ENCODE peak calls at places on chromosomes 11 and 22, in nine cellular contexts. One of them, this sample, is unnamed.

GRCh38 chr11:77407613-77408012 is 66.3 kb downstream of the PAK1 start:
- DNase-seq in HCT116: peak
- DNase-seq in sigmoid colon: no peak
- DNase-seq in transverse colon: peak
- DNase-seq in GM12892: no peak
- DNase-seq in stomach: peak
- DNase-seq in Panc1: peak
- DNase-seq in GM12891: no peak
- DNase-seq in HL-60: no peak
- DNase-seq in this sample: peak

GRCh38 chr11:12185914-12186313 is 75.5 kb downstream of the MICAL2 start:
- DNase-seq in HL-60: no peak
- DNase-seq in GM12892: no peak
- DNase-seq in transverse colon: no peak
- DNase-seq in HCT116: no peak
- DNase-seq in Panc1: no peak
- DNase-seq in sigmoid colon: no peak
- DNase-seq in GM12891: no peak
- DNase-seq in stomach: no peak
- DNase-seq in this sample: no peak

GRCh38 chr22:20299736-20300136 is 20.1 kb downstream of the DGCR6L start:
- DNase-seq in Panc1: no peak
- DNase-seq in GM12892: no peak
- DNase-seq in stomach: peak
- DNase-seq in sigmoid colon: no peak
- DNase-seq in HCT116: no peak
- DNase-seq in HL-60: no peak
- DNase-seq in transverse colon: peak
- DNase-seq in GM12891: no peak
- DNase-seq in this sample: peak

GRCh38 chr11:30364139-30364875 is 41.4 kb downstream of the ARL14EP start:
- DNase-seq in HL-60: no peak
- DNase-seq in HCT116: no peak
- DNase-seq in GM12892: no peak
- DNase-seq in stomach: no peak
- DNase-seq in transverse colon: no peak
- DNase-seq in sigmoid colon: no peak
- DNase-seq in GM12891: no peak
- DNase-seq in Panc1: no peak
- DNase-seq in this sample: peak

GRCh38 chr22:24731786-24732185 is 42.7 kb downstream of the PIWIL3 start:
- DNase-seq in stomach: no peak
- DNase-seq in GM12891: no peak
- DNase-seq in HL-60: no peak
- DNase-seq in HCT116: no peak
- DNase-seq in GM12892: no peak
- DNase-seq in Panc1: no peak
- DNase-seq in transverse colon: no peak
- DNase-seq in sigmoid colon: no peak
- DNase-seq in this sample: no peak

GRCh38 chr11:110075087-110075821 is 17.9 kb upstream of the ZC3H12C start:
- DNase-seq in GM12892: no peak
- DNase-seq in HL-60: no peak
- DNase-seq in sigmoid colon: no peak
- DNase-seq in transverse colon: no peak
- DNase-seq in HCT116: no peak
- DNase-seq in Panc1: no peak
- DNase-seq in GM12891: no peak
- DNase-seq in stomach: no peak
- DNase-seq in this sample: no peak

GRCh38 chr11:125379565-125380343 is 116.3 kb downstream of the FEZ1 start:
- DNase-seq in Panc1: no peak
- DNase-seq in stomach: no peak
- DNase-seq in transverse colon: no peak
- DNase-seq in HCT116: no peak
- DNase-seq in GM12892: no peak
- DNase-seq in GM12891: no peak
- DNase-seq in sigmoid colon: no peak
- DNase-seq in HL-60: no peak
- DNase-seq in this sample: no peak

GRCh38 chr11:116558504-116559252 is 214.1 kb downstream of the BUD13 start:
- DNase-seq in stomach: no peak
- DNase-seq in sigmoid colon: no peak
- DNase-seq in GM12891: no peak
- DNase-seq in HL-60: no peak
- DNase-seq in GM12892: no peak
- DNase-seq in transverse colon: no peak
- DNase-seq in HCT116: no peak
- DNase-seq in Panc1: no peak
- DNase-seq in this sample: no peak

GRCh38 chr11:74278721-74279148 is 32.7 kb downstream of the P4HA3 start:
- DNase-seq in HL-60: no peak
- DNase-seq in transverse colon: peak
- DNase-seq in stomach: no peak
- DNase-seq in Panc1: peak
- DNase-seq in sigmoid colon: peak
- DNase-seq in HCT116: no peak
- DNase-seq in GM12892: no peak
- DNase-seq in GM12891: no peak
- DNase-seq in this sample: no peak

GRCh38 chr11:64064374-64065140 is 28.8 kb downstream of the FLRT1 start:
- DNase-seq in stomach: no peak
- DNase-seq in sigmoid colon: peak
- DNase-seq in Panc1: no peak
- DNase-seq in GM12891: no peak
- DNase-seq in GM12892: no peak
- DNase-seq in HL-60: no peak
- DNase-seq in HCT116: no peak
- DNase-seq in transverse colon: no peak
- DNase-seq in this sample: no peak

GRCh38 chr11:71461696-71462095 is 8.7 kb downstream of the NADSYN1 start:
- DNase-seq in stomach: no peak
- DNase-seq in HCT116: no peak
- DNase-seq in transverse colon: no peak
- DNase-seq in Panc1: no peak
- DNase-seq in GM12891: no peak
- DNase-seq in GM12892: no peak
- DNase-seq in HL-60: no peak
- DNase-seq in sigmoid colon: no peak
- DNase-seq in this sample: no peak

GRCh38 chr11:85698195-85698594 is 12.2 kb upstream of the CCDC89 start:
- DNase-seq in HL-60: no peak
- DNase-seq in sigmoid colon: no peak
- DNase-seq in stomach: no peak
- DNase-seq in Panc1: no peak
- DNase-seq in transverse colon: no peak
- DNase-seq in HCT116: no peak
- DNase-seq in GM12891: no peak
- DNase-seq in GM12892: no peak
- DNase-seq in this sample: no peak

GRCh38 chr11:79189604-79190003 is 251.2 kb downstream of the TENM4 start:
- DNase-seq in sigmoid colon: no peak
- DNase-seq in GM12892: no peak
- DNase-seq in GM12891: no peak
- DNase-seq in transverse colon: no peak
- DNase-seq in HL-60: no peak
- DNase-seq in HCT116: no peak
- DNase-seq in Panc1: no peak
- DNase-seq in stomach: peak
- DNase-seq in this sample: no peak

GRCh38 chr11:35250631-35251030 is 111.7 kb downstream of the CD44 start:
- DNase-seq in Panc1: no peak
- DNase-seq in HL-60: peak
- DNase-seq in GM12891: no peak
- DNase-seq in transverse colon: no peak
- DNase-seq in HCT116: no peak
- DNase-seq in stomach: no peak
- DNase-seq in sigmoid colon: no peak
- DNase-seq in GM12892: no peak
- DNase-seq in this sample: no peak

GRCh38 chr22:47337161-47337621 is 574.7 kb downstream of the TBC1D22A start:
- DNase-seq in HL-60: no peak
- DNase-seq in HCT116: peak
- DNase-seq in transverse colon: peak
- DNase-seq in sigmoid colon: no peak
- DNase-seq in GM12892: no peak
- DNase-seq in Panc1: peak
- DNase-seq in stomach: no peak
- DNase-seq in GM12891: no peak
- DNase-seq in this sample: no peak
- TF ChIP-seq POLR2AphosphoS5 in HL-60: no peak
- TF ChIP-seq POLR2AphosphoS5 in HCT116: peak
- TF ChIP-seq POLR2AphosphoS5 in transverse colon: no peak
- TF ChIP-seq POLR2AphosphoS5 in sigmoid colon: no peak
- TF ChIP-seq POLR2AphosphoS5 in GM12892: no peak
- TF ChIP-seq POLR2AphosphoS5 in Panc1: no peak
- TF ChIP-seq POLR2AphosphoS5 in stomach: peak
- TF ChIP-seq POLR2AphosphoS5 in GM12891: no peak
- TF ChIP-seq POLR2AphosphoS5 in this sample: no peak

GRCh38 chr22:36323855-36324331 is 63.9 kb downstream of the MYH9 start:
- DNase-seq in stomach: no peak
- DNase-seq in transverse colon: no peak
- DNase-seq in HL-60: no peak
- DNase-seq in HCT116: no peak
- DNase-seq in Panc1: no peak
- DNase-seq in sigmoid colon: no peak
- DNase-seq in GM12892: no peak
- DNase-seq in GM12891: no peak
- DNase-seq in this sample: no peak

GRCh38 chr22:36324414-36324813 is 63.4 kb downstream of the MYH9 start:
- DNase-seq in transverse colon: no peak
- DNase-seq in stomach: no peak
- DNase-seq in sigmoid colon: no peak
- DNase-seq in HCT116: no peak
- DNase-seq in GM12891: no peak
- DNase-seq in GM12892: no peak
- DNase-seq in HL-60: no peak
- DNase-seq in Panc1: no peak
- DNase-seq in this sample: no peak

GRCh38 chr22:36321797-36322601 is 65.8 kb downstream of the MYH9 start:
- DNase-seq in GM12892: no peak
- DNase-seq in stomach: no peak
- DNase-seq in sigmoid colon: no peak
- DNase-seq in transverse colon: no peak
- DNase-seq in HCT116: no peak
- DNase-seq in HL-60: no peak
- DNase-seq in Panc1: no peak
- DNase-seq in GM12891: no peak
- DNase-seq in this sample: no peak

GRCh38 chr22:36322602-36322915 is 65.2 kb downstream of the MYH9 start:
- DNase-seq in GM12891: no peak
- DNase-seq in Panc1: no peak
- DNase-seq in transverse colon: no peak
- DNase-seq in HL-60: no peak
- DNase-seq in GM12892: no peak
- DNase-seq in sigmoid colon: no peak
- DNase-seq in HCT116: no peak
- DNase-seq in stomach: no peak
- DNase-seq in this sample: no peak

DNA sequence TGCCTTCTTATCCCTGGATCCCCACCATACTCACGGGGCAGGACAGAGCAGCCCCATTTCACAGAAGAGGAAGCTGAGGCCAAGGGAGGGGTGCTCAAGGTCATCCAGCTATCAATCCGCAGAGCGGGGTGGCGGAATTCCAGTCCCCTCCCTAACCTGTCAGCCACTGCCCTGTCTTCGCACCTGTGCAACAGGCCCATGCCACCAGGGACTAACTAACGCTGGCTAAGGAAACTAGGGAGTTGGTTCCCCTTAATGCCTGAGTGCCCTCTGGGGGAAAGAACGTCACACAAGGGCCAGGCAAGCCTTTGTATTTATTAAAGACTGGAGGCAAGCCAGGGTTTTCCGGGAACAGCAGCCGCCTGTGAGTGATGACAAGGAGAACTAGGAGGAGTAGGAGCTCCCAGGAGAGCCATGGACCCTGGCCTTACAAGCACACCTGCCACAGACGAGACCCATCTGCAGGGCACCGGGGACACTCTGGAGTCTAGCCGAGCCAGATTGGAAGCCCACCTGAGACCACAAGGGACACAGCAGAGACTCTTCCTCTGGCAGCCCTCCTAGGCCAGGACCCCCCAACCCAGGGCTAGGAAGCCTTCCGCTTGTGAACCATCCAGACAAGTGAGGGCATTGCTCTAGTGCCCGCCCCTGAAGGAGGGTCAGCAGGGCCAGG is 64.4 kb downstream of the MYH9 start:
- DNase-seq in GM12891: no peak
- DNase-seq in stomach: peak
- DNase-seq in sigmoid colon: peak
- DNase-seq in transverse colon: peak
- DNase-seq in HCT116: no peak
- DNase-seq in Panc1: no peak
- DNase-seq in HL-60: no peak
- DNase-seq in GM12892: no peak
- DNase-seq in this sample: no peak
- TF ChIP-seq POLR2AphosphoS5 in GM12891: no peak
- TF ChIP-seq POLR2AphosphoS5 in stomach: peak
- TF ChIP-seq POLR2AphosphoS5 in sigmoid colon: peak
- TF ChIP-seq POLR2AphosphoS5 in transverse colon: peak
- TF ChIP-seq POLR2AphosphoS5 in HCT116: no peak
- TF ChIP-seq POLR2AphosphoS5 in Panc1: peak
- TF ChIP-seq POLR2AphosphoS5 in HL-60: no peak
- TF ChIP-seq POLR2AphosphoS5 in GM12892: no peak
- TF ChIP-seq POLR2AphosphoS5 in this sample: no peak

DNA sequence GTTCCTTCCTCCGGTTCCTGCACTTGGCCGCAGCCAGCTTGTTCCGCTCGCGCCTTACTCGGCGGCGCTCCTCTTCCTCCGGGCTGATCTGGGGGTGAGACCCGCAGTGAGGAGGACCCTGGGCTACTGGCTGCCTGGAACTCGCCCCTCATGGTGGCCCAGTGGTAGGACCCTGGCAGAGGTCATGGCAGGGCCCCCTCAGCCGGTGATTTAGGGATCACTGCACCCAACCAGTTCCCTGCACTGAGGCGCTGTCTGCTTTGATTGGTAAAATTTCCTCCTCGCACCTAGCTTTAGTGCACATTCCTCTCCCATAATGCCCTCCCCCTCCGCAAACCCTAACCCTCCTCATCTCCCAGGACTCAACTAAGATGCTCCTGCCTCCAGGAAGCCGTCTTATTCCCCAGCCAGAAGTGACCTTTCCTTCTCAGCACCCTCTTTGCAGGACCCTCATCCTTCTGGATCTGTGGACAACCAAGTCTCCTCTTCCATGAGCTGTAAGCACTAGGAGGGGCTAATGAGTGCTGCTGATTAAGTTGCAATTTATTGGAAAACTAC is 3.6 kb downstream of the CCDC85B start:
- DNase-seq in Panc1: no peak
- DNase-seq in GM12892: no peak
- DNase-seq in HCT116: no peak
- DNase-seq in stomach: no peak
- DNase-seq in transverse colon: no peak
- DNase-seq in GM12891: no peak
- DNase-seq in HL-60: no peak
- DNase-seq in sigmoid colon: no peak
- DNase-seq in this sample: no peak
- TF ChIP-seq POLR2AphosphoS5 in Panc1: peak
- TF ChIP-seq POLR2AphosphoS5 in GM12892: peak
- TF ChIP-seq POLR2AphosphoS5 in HCT116: peak
- TF ChIP-seq POLR2AphosphoS5 in stomach: peak
- TF ChIP-seq POLR2AphosphoS5 in transverse colon: no peak
- TF ChIP-seq POLR2AphosphoS5 in GM12891: no peak
- TF ChIP-seq POLR2AphosphoS5 in HL-60: peak
- TF ChIP-seq POLR2AphosphoS5 in sigmoid colon: peak
- TF ChIP-seq POLR2AphosphoS5 in this sample: no peak

GRCh38 chr11:14380947-14381555 is 22.1 kb upstream of the RRAS2 start:
- DNase-seq in GM12892: peak
- DNase-seq in HL-60: no peak
- DNase-seq in stomach: peak
- DNase-seq in sigmoid colon: peak
- DNase-seq in transverse colon: peak
- DNase-seq in Panc1: no peak
- DNase-seq in HCT116: no peak
- DNase-seq in GM12891: peak
- DNase-seq in this sample: peak
- TF ChIP-seq POLR2AphosphoS5 in GM12892: no peak
- TF ChIP-seq POLR2AphosphoS5 in HL-60: no peak
- TF ChIP-seq POLR2AphosphoS5 in stomach: no peak
- TF ChIP-seq POLR2AphosphoS5 in sigmoid colon: peak
- TF ChIP-seq POLR2AphosphoS5 in transverse colon: no peak
- TF ChIP-seq POLR2AphosphoS5 in Panc1: no peak
- TF ChIP-seq POLR2AphosphoS5 in HCT116: peak
- TF ChIP-seq POLR2AphosphoS5 in GM12891: no peak
- TF ChIP-seq POLR2AphosphoS5 in this sample: no peak